ENCODE peak calls at places on chromosomes 13 and 19, in eight cellular contexts. L is thoracic aorta; U is ELF-1; E is iris pigment epithelial cell; J is stimulated activated CD8-positive, alpha-beta memory T cell treated with anti-CD3 and anti-CD28 coated beads, Interleukin-12 subunit alpha, Interleukin-12 subunit beta, amount 100 ng/mL, for 1 hour; S is EH; P is tibial artery; Z is activated naive CD8-positive, alpha-beta T cell treated with anti-CD3 and anti-CD28 coated beads for 36 hours. R is an unnamed sample.

GRCh38 chr19:35045667-35046300 is 4.3 kb downstream of the HPN start:
- DNase-seq in P (no peak), L (no peak), S (peak), Z (peak), U (peak), J (no peak), E (peak), R (no peak)

GRCh38 chr13:29679357-29680050 is 84.0 kb upstream of the SLC7A1 start:
- DNase-seq in Z (no peak), J (no peak), L (no peak), U (no peak), S (no peak), E (no peak), P (no peak), R (no peak)

GRCh38 chr19:46288896-46289588 is 7.8 kb upstream of the HIF3A start:
- DNase-seq in J (no peak), L (no peak), S (peak), Z (no peak), E (peak), P (peak), U (no peak), R (no peak)

GRCh38 chr13:66933994-66934393 is 296.1 kb downstream of the PCDH9 start:
- DNase-seq in J (no peak), Z (no peak), S (peak), U (no peak), P (no peak), L (no peak), E (peak), R (no peak)

GRCh38 chr19:34232566-34233481 is 21.5 kb upstream of the GARRE1 start:
- DNase-seq in Z (peak), P (peak), S (peak), L (no peak), E (peak), U (no peak), J (no peak), R (no peak)

GRCh38 chr19:38640368-38640767 is 7.1 kb upstream of the ACTN4 start:
- DNase-seq in Z (no peak), J (no peak), L (no peak), E (no peak), U (peak), S (no peak), P (no peak), R (no peak)

GRCh38 chr19:870963-871401 is 11.5 kb downstream of the CFD start:
- DNase-seq in L (no peak), J (no peak), E (no peak), S (no peak), P (no peak), Z (no peak), U (no peak), R (no peak)

GRCh38 chr13:28483313-28483931 is 11.5 kb downstream of the FLT1 start:
- DNase-seq in J (no peak), S (no peak), P (no peak), U (no peak), Z (no peak), L (no peak), E (no peak), R (no peak)

GRCh38 chr13:100434010-100434763 is 154.4 kb downstream of the GGACT start:
- DNase-seq in E (peak), P (no peak), U (no peak), Z (no peak), S (peak), L (no peak), J (no peak), R (no peak)

GRCh38 chr13:106114981-106115554 is 420.4 kb downstream of the EFNB2 start:
- DNase-seq in Z (no peak), J (no peak), L (no peak), E (peak), U (no peak), P (no peak), S (peak), R (no peak)

GRCh38 chr13:24512208-24513068 is at the start of gene PARP4:
- DNase-seq in U (peak), S (peak), P (peak), L (no peak), Z (peak), E (peak), J (peak), R (no peak)

GRCh38 chr13:31328549-31329229 is 128.9 kb downstream of the B3GLCT start:
- DNase-seq in P (no peak), U (no peak), S (no peak), E (peak), L (no peak), J (no peak), Z (no peak), R (no peak)